ENCODE peak calls at places on chromosomes 4 and X, in eight cellular contexts. O, W, H, Z, A, U, C and B are unnamed samples.

GRCh38 chrX:3286196-3286920 is 60.1 kb downstream of the MXRA5 start:
- DNase-seq in A (no peak), C (no peak), U (no peak), Z (peak), H (no peak), W (no peak), O (no peak), B (no peak)

GRCh38 chrX:17744896-17745523 is 7.7 kb downstream of the SCML1 start:
- DNase-seq in U (no peak), H (no peak), O (no peak), W (no peak), C (no peak), Z (peak), A (no peak), B (no peak)

GRCh38 chr4:119026662-119027444 is 108.8 kb upstream of the MYOZ2 start:
- DNase-seq in U (no peak), W (no peak), A (no peak), H (no peak), O (no peak), C (no peak), Z (peak), B (no peak)

GRCh38 chrX:43813898-43814297 is 68.4 kb downstream of the MAOB start:
- DNase-seq in A (peak), U (no peak), W (no peak), C (no peak), Z (peak), H (peak), O (no peak), B (peak)

GRCh38 chrX:37367946-37368345 is 18.8 kb downstream of the PRRG1 start:
- DNase-seq in A (no peak), O (no peak), W (no peak), H (no peak), Z (no peak), U (no peak), C (no peak), B (no peak)

GRCh38 chr4:8393593-8394038 is 46.9 kb downstream of the ACOX3 start:
- DNase-seq in H (no peak), O (peak), U (no peak), Z (peak), W (no peak), A (no peak), C (no peak), B (peak)

GRCh38 chrX:122703762-122704161 is 480.3 kb upstream of the GRIA3 start:
- DNase-seq in Z (no peak), A (no peak), W (no peak), C (no peak), O (no peak), U (no peak), H (no peak), B (no peak)

GRCh38 chr4:8297691-8298485 is 28.3 kb downstream of the HTRA3 start:
- DNase-seq in A (no peak), O (peak), Z (no peak), U (peak), C (no peak), W (peak), H (peak), B (no peak)

GRCh38 chr4:1501754-1502500 is 95.7 kb upstream of the NKX1-1 start:
- DNase-seq in U (peak), A (no peak), W (peak), O (peak), H (no peak), C (no peak), Z (no peak), B (no peak)

GRCh38 chr4:162640152-162640551 is 476.4 kb upstream of the FSTL5 start:
- DNase-seq in H (peak), U (no peak), Z (no peak), O (no peak), W (no peak), A (no peak), C (no peak), B (no peak)

GRCh38 chr4:158211288-158211687 is 1.0 kb downstream of the TMEM144 start:
- DNase-seq in Z (peak), O (no peak), H (no peak), C (no peak), W (no peak), U (no peak), A (no peak), B (no peak)

GRCh38 chrX:80816051-80816450 is 6.4 kb upstream of the BRWD3 start:
- DNase-seq in Z (no peak), C (no peak), W (no peak), H (no peak), U (no peak), A (no peak), O (no peak), B (no peak)

GRCh38 chr4:7480423-7480822 is 45.7 kb upstream of the PSAPL1 start:
- DNase-seq in H (no peak), U (no peak), A (no peak), C (no peak), Z (no peak), W (no peak), O (no peak), B (no peak)

GRCh38 chr4:88933414-88933813 is 123.6 kb downstream of the FAM13A start:
- DNase-seq in H (no peak), A (no peak), O (no peak), W (no peak), C (no peak), U (no peak), Z (no peak), B (no peak)

GRCh38 chr4:1600211-1600780 is 83.8 kb downstream of the FAM53A start:
- DNase-seq in A (no peak), Z (no peak), W (peak), O (no peak), C (no peak), H (peak), U (peak), B (no peak)

GRCh38 chr4:10605746-10606482 is 78.7 kb downstream of the CLNK start:
- DNase-seq in C (no peak), Z (no peak), U (no peak), W (no peak), O (no peak), A (no peak), H (no peak), B (no peak)

GRCh38 chr4:89242864-89243740 is 64.5 kb downstream of the GPRIN3 start:
- DNase-seq in Z (no peak), H (no peak), W (no peak), O (no peak), A (no peak), U (no peak), C (no peak), B (no peak)

GRCh38 chr4:169744601-169745000 is 13.1 kb downstream of the HPF1 start:
- DNase-seq in A (no peak), H (no peak), W (no peak), U (no peak), O (no peak), C (no peak), Z (no peak), B (no peak)

GRCh38 chr4:153045111-153045982 is 109.2 kb downstream of the FHDC1 start:
- DNase-seq in O (no peak), U (no peak), A (no peak), C (no peak), Z (no peak), W (no peak), H (no peak), B (no peak)

GRCh38 chr4:35963383-35963782 is 280.9 kb downstream of the ARAP2 start:
- DNase-seq in C (no peak), W (no peak), Z (no peak), U (no peak), O (no peak), A (no peak), H (no peak), B (no peak)

GRCh38 chrX:21905976-21906375 is 34.5 kb upstream of the SMS start:
- DNase-seq in H (no peak), A (no peak), Z (no peak), O (no peak), U (no peak), W (no peak), C (no peak), B (no peak)

GRCh38 chrX:85052636-85053343 is 49.1 kb downstream of the APOOL start:
- DNase-seq in U (no peak), C (no peak), O (no peak), Z (peak), H (no peak), A (no peak), W (no peak), B (no peak)

GRCh38 chr4:169745291-169745690 is 12.5 kb downstream of the HPF1 start:
- DNase-seq in C (no peak), A (no peak), O (no peak), Z (no peak), W (no peak), U (no peak), H (no peak), B (no peak)

GRCh38 chr4:10582059-10582686 is 102.4 kb downstream of the CLNK start:
- DNase-seq in W (no peak), O (peak), H (peak), A (no peak), C (no peak), U (no peak), Z (peak), B (peak)

GRCh38 chr4:185437809-185438208 is 12.0 kb upstream of the UFSP2 start:
- DNase-seq in Z (no peak), H (no peak), O (no peak), A (no peak), W (no peak), C (no peak), U (no peak), B (no peak)

GRCh38 chr4:7389719-7390118 is 45.0 kb downstream of the PSAPL1 start:
- DNase-seq in H (no peak), W (no peak), Z (no peak), O (peak), A (peak), U (peak), C (no peak), B (no peak)

GRCh38 chr4:81164623-81165416 is 50.2 kb downstream of the PRKG2 start:
- DNase-seq in H (no peak), A (no peak), Z (peak), C (no peak), O (no peak), U (no peak), W (no peak), B (no peak)

GRCh38 chr4:53103489-53103888 is 241.4 kb downstream of the RASL11B start:
- DNase-seq in H (no peak), O (no peak), C (no peak), Z (no peak), W (no peak), U (no peak), A (no peak), B (no peak)

GRCh38 chr4:181525641-181526040 is 717.6 kb upstream of the TENM3 start:
- DNase-seq in H (peak), A (no peak), O (no peak), C (no peak), U (no peak), Z (no peak), W (no peak), B (no peak)

GRCh38 chr4:165631912-165632311 is 241.1 kb upstream of the TLL1 start:
- DNase-seq in O (no peak), H (no peak), A (no peak), Z (no peak), C (no peak), U (no peak), W (no peak), B (no peak)

DNA sequence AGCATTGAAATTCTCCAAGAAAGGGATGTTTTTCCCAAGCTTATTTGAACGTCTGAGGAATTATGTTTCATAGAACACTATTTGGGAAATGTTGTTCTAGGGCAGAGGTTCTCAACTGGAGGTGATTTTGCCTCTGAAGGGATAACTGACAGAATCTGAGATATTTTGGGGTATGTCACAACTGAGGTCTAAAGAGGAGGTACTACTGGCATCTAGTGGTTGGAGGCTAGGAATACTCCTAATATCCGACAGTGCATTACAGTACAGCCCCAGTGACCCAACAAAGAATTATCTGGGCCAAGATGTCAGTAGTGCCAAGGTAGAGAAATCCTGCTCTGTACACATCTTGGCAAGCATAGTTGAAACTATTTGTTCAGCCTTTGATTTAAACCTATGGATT is 6.4 kb downstream of the HSPA4L start:
- DNase-seq in H (no peak), O (no peak), W (no peak), Z (peak), A (no peak), C (no peak), U (no peak), B (no peak)
- TF ChIP-seq CTCF in H (no peak), O (no peak), W (peak), Z (no peak), A (peak), C (no peak), U (peak), B (peak)

DNA sequence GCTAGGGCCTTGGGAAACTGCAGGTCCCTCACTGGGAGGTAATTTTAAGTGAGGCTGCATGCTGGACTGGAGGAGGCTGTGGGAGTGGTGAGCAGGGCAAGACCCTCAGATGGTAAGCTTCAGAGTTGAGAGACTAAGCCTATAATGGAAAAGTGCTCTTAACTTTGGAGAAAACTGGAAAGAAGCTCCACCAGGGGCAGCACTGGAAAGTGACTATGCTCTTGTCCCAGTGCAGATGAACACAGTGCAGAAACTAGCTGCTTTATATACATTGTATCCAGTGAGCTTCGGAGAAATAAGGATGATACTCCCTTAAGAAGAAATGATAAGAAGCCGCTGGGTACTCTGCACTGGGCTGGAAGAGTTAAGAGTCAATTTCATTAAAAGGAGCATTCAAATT is 3.2 kb upstream of the MAGEB2 start:
- DNase-seq in U (no peak), C (no peak), Z (no peak), O (no peak), A (no peak), H (no peak), W (no peak), B (no peak)
- TF ChIP-seq CTCF in U (no peak), C (no peak), Z (no peak), O (no peak), A (no peak), H (no peak), W (no peak), B (no peak)

DNA sequence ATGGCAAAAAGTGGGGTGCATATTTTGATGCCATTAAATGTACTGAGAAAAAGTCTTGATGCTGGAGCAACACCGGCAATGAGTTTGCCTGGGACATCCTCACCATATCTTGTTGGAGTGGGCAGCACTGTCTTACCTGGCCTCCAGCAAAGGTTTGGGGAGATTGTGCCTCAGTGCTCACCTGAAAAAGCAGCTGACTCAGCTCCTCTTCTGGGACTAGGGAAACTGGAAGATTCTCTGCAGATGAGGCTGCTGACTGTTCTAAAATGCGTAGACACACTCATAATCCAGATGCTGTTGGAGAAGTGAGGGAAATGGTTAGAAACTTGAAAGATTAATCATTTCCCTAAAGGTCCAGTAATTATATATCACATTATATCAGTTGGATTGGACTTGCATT is 593.7 kb upstream of the HS3ST1 start:
- DNase-seq in C (no peak), O (no peak), H (no peak), W (no peak), A (no peak), Z (no peak), U (no peak), B (no peak)
- TF ChIP-seq CTCF in C (no peak), O (no peak), H (no peak), W (no peak), A (no peak), Z (no peak), U (no peak), B (no peak)

GRCh38 chr4:147110968-147111367 is 165.3 kb upstream of the TTC29 start:
- DNase-seq in Z (no peak), A (no peak), W (no peak), O (no peak), H (no peak), U (no peak), C (no peak), B (no peak)
- TF ChIP-seq CTCF in Z (peak), A (no peak), W (no peak), O (no peak), H (no peak), U (no peak), C (no peak), B (peak)

GRCh38 chrX:94288325-94288724 is 614.3 kb downstream of the FAM133A start:
- DNase-seq in Z (no peak), W (no peak), A (no peak), H (no peak), O (no peak), U (no peak), C (no peak), B (no peak)
- TF ChIP-seq CTCF in Z (no peak), W (no peak), A (peak), H (no peak), O (no peak), U (no peak), C (no peak), B (peak)

GRCh38 chrX:70979136-70979762 is 48.4 kb upstream of the SLC7A3 start:
- DNase-seq in A (peak), O (no peak), C (no peak), H (no peak), Z (peak), W (no peak), U (no peak), B (no peak)
- TF ChIP-seq CTCF in A (peak), O (no peak), C (no peak), H (no peak), Z (peak), W (peak), U (no peak), B (peak)

DNA sequence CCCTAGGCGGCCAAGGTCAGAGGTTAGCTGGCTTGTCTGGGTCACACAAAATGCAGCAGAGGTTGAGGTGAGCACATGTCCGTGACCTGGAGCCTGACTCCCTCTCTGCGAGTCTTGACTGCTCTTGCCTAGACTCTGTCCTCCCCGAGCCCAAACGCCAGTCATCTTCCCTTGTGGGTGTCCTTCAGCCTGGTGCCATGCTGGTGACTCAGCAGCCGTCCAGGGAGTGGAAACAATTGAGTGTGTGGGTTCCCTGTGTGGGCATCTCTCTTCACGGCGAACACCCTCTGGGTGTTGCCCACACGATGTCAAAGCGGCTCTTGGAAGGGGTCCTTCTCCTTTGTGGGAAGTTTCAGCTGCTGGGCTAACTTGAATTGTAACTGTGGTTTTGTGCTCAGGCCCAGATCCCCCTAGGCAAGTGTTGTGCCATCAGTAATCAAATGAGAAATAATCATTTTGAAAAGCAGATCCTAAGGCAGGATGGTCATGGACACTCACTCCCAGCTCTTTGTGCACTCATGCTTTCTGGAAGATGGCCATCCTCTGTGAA is 17.5 kb upstream of the MSANTD1 start:
- DNase-seq in Z (no peak), C (no peak), O (no peak), A (no peak), H (no peak), W (no peak), U (no peak), B (no peak)
- TF ChIP-seq CTCF in Z (no peak), C (no peak), O (no peak), A (no peak), H (no peak), W (no peak), U (no peak), B (no peak)